ENCODE peak calls at places on chromosomes 1 and 21, in ten cellular contexts. H is glutamatergic neuron, L is endothelial cell, K is choroid plexus epithelial cell, Y is osteocyte, D is brain microvascular endothelial cell, J is fibroblast of lung, Z is heart right ventricle, E is cardiac fibroblast, M is progenitor cell of endocrine pancreas. F is an unnamed sample.

GRCh38 chr1:118991448-118991847 is 3.3 kb upstream of the TBX15 start:
- DNase-seq in H (no peak), L (no peak), K (no peak), Y (no peak), D (no peak), J (no peak), Z (no peak), E (no peak), M (no peak), F (no peak)

GRCh38 chr1:191350938-191351337 is 807.3 kb upstream of the RGS18 start:
- DNase-seq in H (no peak), L (no peak), K (no peak), Y (no peak), D (no peak), J (no peak), Z (no peak), E (no peak), M (no peak), F (no peak)

GRCh38 chr21:42080788-42081083 is 9.6 kb downstream of the UMODL1 start:
- DNase-seq in H (no peak), L (no peak), K (peak; percentile 80), Y (no peak), D (peak; percentile 68), J (peak; percentile 94), Z (no peak), E (peak; percentile 72), M (no peak), F (no peak)

GRCh38 chr1:110787328-110788071 is 85.4 kb upstream of the CD53 start:
- DNase-seq in H (no peak), L (no peak), K (no peak), Y (no peak), D (no peak), J (no peak), Z (no peak), E (no peak), M (no peak), F (no peak)

GRCh38 chr1:61839702-61840101 is 97.4 kb downstream of the PATJ start:
- DNase-seq in H (no peak), L (no peak), K (peak; percentile 70), Y (no peak), D (no peak), J (peak; percentile 77), Z (no peak), E (peak; percentile 52), M (no peak), F (no peak)

GRCh38 chr1:116769561-116769977 is 15.3 kb downstream of the CD2 start:
- DNase-seq in H (no peak), L (no peak), K (peak; percentile 28), Y (no peak), D (peak; percentile 32), J (peak; percentile 78), Z (no peak), E (peak; percentile 32), M (no peak), F (no peak)

GRCh38 chr1:214454619-214455396 is 96.6 kb downstream of the PTPN14 start:
- DNase-seq in H (no peak), L (no peak), K (peak; percentile 69), Y (no peak), D (peak; percentile 71), J (peak; percentile 86), Z (no peak), E (peak; percentile 71), M (no peak), F (no peak)

GRCh38 chr1:47865881-47866535 is 131.2 kb downstream of the TRABD2B start:
- DNase-seq in H (no peak), L (no peak), K (no peak), Y (no peak), D (no peak), J (no peak), Z (no peak), E (no peak), M (no peak), F (no peak)

GRCh38 chr1:157515709-157516108 is 36.6 kb downstream of the FCRL5 start:
- DNase-seq in H (no peak), L (no peak), K (no peak), Y (peak; percentile 76), D (no peak), J (no peak), Z (no peak), E (no peak), M (no peak), F (no peak)
- TF ChIP-seq CTCF in H (no peak), L (no peak), K (no peak), Y (no peak), D (no peak), J (no peak), Z (no peak), E (no peak), M (no peak), F (no peak)

DNA sequence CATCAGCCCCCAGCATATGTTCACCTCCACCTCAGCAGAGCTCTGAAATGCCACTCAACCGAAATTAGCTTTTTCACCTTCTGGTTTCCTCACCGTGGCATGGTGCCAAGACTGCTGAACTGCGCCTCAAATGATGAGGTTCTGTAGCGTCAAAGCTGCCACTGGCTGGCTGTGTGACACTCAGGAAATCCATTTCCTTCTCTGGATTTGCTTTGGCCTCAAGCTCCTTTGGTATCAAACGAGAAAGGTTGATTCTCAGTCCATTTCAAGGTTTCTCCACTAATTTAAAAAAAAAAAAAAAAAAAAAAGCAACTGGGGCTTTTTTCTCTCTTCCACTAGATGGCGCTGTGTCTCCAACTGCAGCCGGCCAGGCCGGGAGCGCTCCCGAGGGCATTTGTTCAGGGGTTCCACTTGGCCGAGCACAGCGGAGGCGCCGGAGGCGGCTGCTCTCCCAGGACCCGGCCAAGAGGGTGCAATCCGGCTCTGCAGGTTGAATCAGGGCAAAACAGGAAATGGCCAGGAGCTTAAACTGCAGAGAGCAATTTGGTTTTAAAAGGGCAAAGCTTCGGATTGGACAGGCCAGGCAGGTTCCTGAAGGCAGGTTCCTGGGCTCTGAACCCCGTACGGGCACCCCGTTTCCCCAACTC is 26.5 kb upstream of the PLA2G2C start:
- DNase-seq in H (peak; percentile 85), L (peak; percentile 70), K (peak; percentile 51), Y (no peak), D (no peak), J (peak; percentile 44), Z (peak; percentile 66), E (peak; percentile 63), M (peak; percentile 56), F (peak; percentile 28)
- TF ChIP-seq CTCF in H (peak; percentile 96), L (peak; percentile 95), K (peak; percentile 82), Y (peak; percentile 80), D (peak; percentile 81), J (peak; percentile 74), Z (peak; percentile 83), E (peak; percentile 81), M (peak; percentile 84), F (peak; percentile 79)

GRCh38 chr1:9811239-9811966 is 12.4 kb downstream of the CLSTN1 start:
- DNase-seq in H (no peak), L (no peak), K (no peak), Y (no peak), D (no peak), J (no peak), Z (no peak), E (no peak), M (no peak), F (no peak)

GRCh38 chr1:9817734-9818133 is 6.0 kb downstream of the CLSTN1 start:
- DNase-seq in H (no peak), L (no peak), K (no peak), Y (no peak), D (no peak), J (no peak), Z (no peak), E (no peak), M (no peak), F (no peak)

GRCh38 chr1:9815150-9815549 is 8.6 kb downstream of the CLSTN1 start:
- DNase-seq in H (no peak), L (no peak), K (no peak), Y (no peak), D (no peak), J (no peak), Z (no peak), E (no peak), M (no peak), F (no peak)

GRCh38 chr1:9814619-9815018 is 9.1 kb downstream of the CLSTN1 start:
- DNase-seq in H (no peak), L (no peak), K (no peak), Y (no peak), D (no peak), J (no peak), Z (no peak), E (no peak), M (no peak), F (no peak)

DNA sequence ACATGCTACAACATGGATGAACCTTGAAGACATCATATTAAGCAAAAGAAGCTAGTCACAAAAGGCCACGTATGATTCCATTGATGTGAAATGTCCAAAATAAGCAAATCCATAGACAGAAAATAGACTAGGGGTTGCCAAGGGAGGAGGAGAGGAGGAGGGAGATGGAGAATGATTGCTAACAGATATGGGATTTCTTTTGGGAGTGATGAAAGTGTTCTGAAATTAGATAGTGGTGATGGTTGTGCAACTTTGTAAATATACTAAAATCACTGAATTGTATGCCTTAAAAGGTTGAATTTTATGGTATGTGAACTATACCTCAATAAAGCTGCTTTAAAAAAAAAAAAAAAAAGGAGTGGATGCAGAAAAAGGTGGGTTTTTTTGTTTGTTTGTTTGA is 7.6 kb downstream of the CLSTN1 start:
- DNase-seq in H (no peak), L (no peak), K (peak; percentile 25), Y (no peak), D (no peak), J (no peak), Z (no peak), E (no peak), M (no peak), F (no peak)
- TF ChIP-seq CTCF in H (no peak), L (no peak), K (no peak), Y (no peak), D (no peak), J (no peak), Z (no peak), E (no peak), M (no peak), F (no peak)

GRCh38 chr1:172742599-172743500 is 83.9 kb downstream of the FASLG start:
- DNase-seq in H (no peak), L (no peak), K (peak; percentile 73), Y (no peak), D (peak; percentile 38), J (peak; percentile 34), Z (no peak), E (peak; percentile 59), M (no peak), F (no peak)
- TF ChIP-seq CTCF in H (peak; percentile 80), L (peak; percentile 72), K (peak; percentile 73), Y (peak; percentile 85), D (peak; percentile 68), J (peak; percentile 66), Z (peak; percentile 83), E (peak; percentile 68), M (peak; percentile 81), F (peak; percentile 93)

DNA sequence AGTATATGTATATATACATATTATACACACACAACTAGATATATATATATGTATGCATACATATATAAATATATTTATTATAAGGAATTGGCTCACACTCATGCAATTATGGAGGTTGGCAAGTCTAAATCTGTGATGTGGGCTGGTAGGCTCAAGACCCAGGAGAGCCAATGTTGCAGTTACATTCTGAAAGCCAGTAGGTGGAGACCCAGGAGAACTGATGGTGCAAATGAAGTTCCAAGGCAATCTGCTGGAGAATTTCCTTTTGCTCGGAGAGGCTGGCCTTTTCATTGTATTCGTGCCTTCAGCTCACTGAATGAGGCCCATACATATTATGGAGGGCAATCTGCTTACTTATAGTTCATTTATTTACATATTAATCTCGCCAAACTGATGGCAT is 9.4 kb downstream of the IVL start:
- DNase-seq in H (no peak), L (peak; percentile 44), K (no peak), Y (no peak), D (no peak), J (peak; percentile 6), Z (no peak), E (peak; percentile 12), M (no peak), F (no peak)
- TF ChIP-seq CTCF in H (no peak), L (no peak), K (no peak), Y (no peak), D (no peak), J (peak; percentile 12), Z (no peak), E (no peak), M (peak; percentile 50), F (no peak)